ENCODE peak calls at places on chromosomes 13 and 19, in six cellular contexts. C is tibial artery; W is prostate gland; G is CD8-positive, alpha-beta T cell; X is MM.1S; E is left ventricle myocardium inferior. N is an unnamed sample.

GRCh38 chr13:71515639-71516038 is 351.4 kb downstream of the DACH1 start:
- DNase-seq in X (no peak), W (no peak), C (no peak), E (no peak), G (no peak), N (no peak)

GRCh38 chr19:12782424-12783225 is 7.3 kb upstream of the HOOK2 start:
- DNase-seq in C (peak; percentile 84), W (peak; percentile 67), G (peak; percentile 96), X (peak; percentile 23), E (peak; percentile 92), N (peak; percentile 90)

GRCh38 chr13:64414381-64414780 is 2815.8 kb downstream of the PCDH9 start:
- DNase-seq in G (no peak), E (no peak), X (no peak), W (no peak), C (no peak), N (no peak)

GRCh38 chr13:25679154-25679553 is 307.4 kb downstream of the ATP8A2 start:
- DNase-seq in C (no peak), E (no peak), W (peak; percentile 46), G (no peak), X (no peak), N (no peak)

GRCh38 chr19:1254081-1254527 is 5.7 kb downstream of the MIDN start:
- DNase-seq in E (no peak), X (no peak), W (peak; percentile 19), C (no peak), G (no peak), N (peak; percentile 52)

GRCh38 chr19:3880471-3881271 is at the start of gene ATCAY:
- DNase-seq in G (no peak), X (no peak), W (no peak), E (no peak), C (no peak), N (no peak)

GRCh38 chr13:112779856-112780604 is 90.2 kb downstream of the ATP11A start:
- DNase-seq in X (no peak), E (no peak), G (no peak), W (no peak), C (no peak), N (no peak)

GRCh38 chr19:2239771-2240770 is 3.4 kb downstream of the SF3A2 start:
- DNase-seq in E (no peak), C (no peak), W (no peak), G (no peak), X (peak; percentile 44), N (no peak)

GRCh38 chr19:47778954-47779351 is 450 bp downstream of the SELENOW start:
- DNase-seq in W (peak; percentile 46), E (peak; percentile 29), C (peak; percentile 45), X (no peak), G (no peak), N (peak; percentile 52)

GRCh38 chr19:13781547-13781946 is 7.3 kb downstream of the C19orf53 start:
- DNase-seq in E (peak; percentile 72), W (no peak), X (no peak), C (peak; percentile 87), G (no peak), N (no peak)

GRCh38 chr19:2115324-2115723 is 18.6 kb downstream of the IZUMO4 start:
- DNase-seq in W (no peak), C (no peak), E (no peak), G (no peak), X (no peak), N (no peak)

GRCh38 chr19:6424190-6424938 is at the start of gene KHSRP:
- DNase-seq in X (peak; percentile 13), G (no peak), W (no peak), C (no peak), E (no peak), N (peak; percentile 98)

GRCh38 chr13:79989251-79989661 is 351.7 kb downstream of the SPRY2 start:
- DNase-seq in X (no peak), C (no peak), G (no peak), W (no peak), E (no peak), N (no peak)

DNA sequence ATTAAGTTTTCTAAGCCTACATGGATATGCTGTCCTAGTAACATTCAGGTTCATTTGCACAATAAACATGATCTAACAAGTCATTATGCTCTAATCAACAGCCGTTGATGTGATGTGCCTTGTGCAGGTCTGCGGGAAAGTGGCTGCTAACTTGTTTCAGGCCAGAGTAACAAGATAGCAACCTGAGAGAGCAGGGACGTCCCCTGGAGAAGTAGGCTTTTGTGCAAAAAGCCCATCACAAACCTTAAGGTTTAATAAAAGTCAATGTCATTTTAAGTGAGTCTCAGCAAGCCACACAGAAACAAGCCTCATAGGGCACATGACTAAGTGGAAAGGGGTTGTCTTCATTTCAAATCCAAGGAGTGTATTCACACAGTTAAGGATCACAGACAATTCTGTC is 17.6 kb downstream of the FOXO1 start:
- DNase-seq in W (no peak), X (no peak), E (no peak), G (no peak), C (no peak), N (no peak)
- H3K4me1 ChIP-seq in W (peaks cover 4% of the 10 kb centered on the region), X (peaks cover 11% of the 10 kb centered on the region), E (peaks cover 89% of the 10 kb centered on the region), G (peaks cover 93% of the 10 kb centered on the region), C (peaks cover 86% of the 10 kb centered on the region), N (peaks cover 48% of the 10 kb centered on the region)

DNA sequence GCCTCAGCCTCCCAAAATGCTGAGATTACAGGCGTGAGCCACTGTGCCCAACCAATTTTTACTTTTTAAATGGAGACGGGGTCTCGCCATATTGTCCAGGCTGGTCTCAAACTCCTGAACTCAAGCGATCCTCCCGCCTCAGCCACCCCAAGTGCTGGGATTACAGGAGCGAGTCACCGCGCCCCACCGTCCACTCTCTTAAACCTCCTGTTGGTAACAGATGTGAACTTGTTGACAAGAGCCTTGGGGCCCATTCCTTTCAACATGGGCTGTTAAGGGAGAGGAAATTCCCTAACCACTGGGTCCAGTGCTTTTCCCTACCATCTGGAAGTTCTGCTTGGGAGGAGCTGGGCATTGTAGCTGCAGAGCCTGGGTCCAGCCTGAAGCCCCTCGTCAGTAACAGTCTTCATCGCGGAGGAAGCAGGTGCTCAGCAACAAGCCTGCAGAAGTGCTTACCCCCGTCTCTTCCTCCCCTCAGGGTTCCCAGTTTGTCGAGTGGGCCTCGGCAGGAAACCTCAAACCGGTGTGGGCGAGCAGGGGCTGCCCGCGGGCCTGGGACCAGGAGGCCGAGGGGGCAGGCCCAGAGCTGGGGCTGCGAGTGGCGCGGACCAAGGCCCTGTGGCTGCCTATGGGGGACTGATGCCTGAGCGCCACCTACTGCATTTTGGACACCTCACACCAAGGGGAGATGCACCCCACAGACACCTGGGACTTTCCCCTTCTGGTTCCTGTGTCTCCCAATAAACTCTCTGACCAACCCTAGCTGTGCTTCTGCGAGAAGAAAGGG is 4.0 kb upstream of the FLT3LG start:
- DNase-seq in C (no peak), G (peak; percentile 87), E (no peak), X (peak; percentile 43), W (no peak), N (no peak)
- H3K4me1 ChIP-seq in C (peaks cover 20% of the 10 kb centered on the region), G (peaks cover 55% of the 10 kb centered on the region), E (peaks cover 41% of the 10 kb centered on the region), X (peaks cover 15% of the 10 kb centered on the region), W (no peaks in the 10 kb centered on the region), N (peaks cover 30% of the 10 kb centered on the region)

DNA sequence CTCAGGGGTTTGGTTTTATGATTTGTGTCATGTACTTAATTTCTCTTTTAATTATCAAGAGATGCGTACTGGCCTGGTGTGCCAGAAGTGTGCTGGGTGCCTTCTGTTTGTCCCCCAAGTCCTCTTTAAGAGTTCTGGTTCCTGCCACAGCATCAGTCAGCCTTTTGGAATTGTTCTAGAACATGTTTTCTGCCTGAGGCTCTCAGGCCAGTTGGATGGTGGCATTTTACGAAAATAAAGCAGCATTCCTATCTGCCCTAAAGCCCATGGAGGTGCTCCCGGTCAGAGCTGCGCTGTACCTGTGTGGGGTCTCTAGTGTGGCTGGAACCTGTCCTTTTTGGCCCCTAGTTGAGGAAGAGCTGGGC is 54.1 kb downstream of the TSSK6 start:
- DNase-seq in W (no peak), E (no peak), C (no peak), G (no peak), X (no peak), N (no peak)
- H3K4me1 ChIP-seq in W (peaks cover 10% of the 10 kb centered on the region), E (peaks cover 75% of the 10 kb centered on the region), C (peaks cover 71% of the 10 kb centered on the region), G (peaks cover 81% of the 10 kb centered on the region), X (peaks cover 5% of the 10 kb centered on the region), N (peaks cover 89% of the 10 kb centered on the region)

DNA sequence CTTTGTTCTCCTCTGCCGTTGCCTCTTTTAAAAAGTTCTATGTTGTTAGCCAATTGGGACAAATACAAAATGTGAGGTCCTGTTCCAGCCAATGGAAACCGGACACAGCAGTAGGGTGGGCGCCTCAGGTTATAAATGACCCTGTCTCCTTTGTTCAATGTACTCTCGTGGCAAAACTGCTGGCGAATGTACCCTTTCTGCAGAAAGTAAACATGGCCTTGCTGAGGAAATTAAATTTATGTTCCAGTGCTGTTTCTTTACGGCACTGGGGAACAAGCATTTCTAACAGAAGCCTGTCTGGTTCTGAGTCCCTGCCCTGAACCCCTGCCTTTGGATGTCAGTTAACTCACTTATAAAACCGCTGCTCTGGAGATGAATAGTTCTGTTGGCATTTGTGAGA is 140.7 kb downstream of the PCCA start:
- DNase-seq in X (no peak), E (no peak), C (no peak), G (no peak), W (no peak), N (no peak)
- H3K4me1 ChIP-seq in X (peaks cover 20% of the 10 kb centered on the region), E (peaks cover 25% of the 10 kb centered on the region), C (peaks cover 12% of the 10 kb centered on the region), G (peaks cover 9% of the 10 kb centered on the region), W (peaks cover 8% of the 10 kb centered on the region), N (peaks cover under 1% of the 10 kb centered on the region)

GRCh38 chr13:113840541-113841354 is 23.1 kb downstream of the GAS6 start:
- DNase-seq in C (no peak), W (no peak), G (no peak), E (peak; percentile 20), X (no peak), N (no peak)
- H3K4me1 ChIP-seq in C (peaks cover 44% of the 10 kb centered on the region), W (peaks cover 18% of the 10 kb centered on the region), G (peaks cover 45% of the 10 kb centered on the region), E (peaks cover 85% of the 10 kb centered on the region), X (peaks cover 6% of the 10 kb centered on the region), N (peaks cover 30% of the 10 kb centered on the region)